ENCODE peak calls at places on chromosome 3, in five cellular contexts. F is mucosa of descending colon, S is substantia nigra, W is bronchial epithelial cell, Q is RCC 7860. H is an unnamed sample.
A peak's percentile ranks its signal among the peaks of the same experiment; 100 is the strongest.

GRCh38 chr3:151918253-151919029 is 45.0 kb downstream of the SUCNR1 start:
- DNase-seq in F (peak; percentile 5), S (no peak), W (peak; percentile 73), Q (peak; percentile 40), H (peak; percentile 50)

GRCh38 chr3:83453010-83453409 is 1505.8 kb upstream of the CADM2 start:
- DNase-seq in F (no peak), S (no peak), W (no peak), Q (no peak), H (no peak)

GRCh38 chr3:16286161-16286560 is 21.1 kb downstream of the OXNAD1 start:
- DNase-seq in F (peak; percentile 31), S (no peak), W (peak; percentile 15), Q (no peak), H (no peak)

GRCh38 chr3:149307435-149307783 is 26.0 kb downstream of the TM4SF18 start:
- DNase-seq in F (no peak), S (no peak), W (no peak), Q (no peak), H (no peak)

GRCh38 chr3:10855083-10855870 is 39.2 kb downstream of the SLC6A11 start:
- DNase-seq in F (no peak), S (no peak), W (peak; percentile 56), Q (no peak), H (no peak)

GRCh38 chr3:111972891-111973290 is 5.9 kb upstream of the ABHD10 start:
- DNase-seq in F (no peak), S (no peak), W (no peak), Q (no peak), H (no peak)

GRCh38 chr3:115248274-115248673 is 101.2 kb upstream of the ZBTB20 start:
- DNase-seq in F (no peak), S (no peak), W (peak; percentile 74), Q (peak; percentile 67), H (no peak)

GRCh38 chr3:8970971-8971589 is 7.8 kb upstream of the RAD18 start:
- DNase-seq in F (peak; percentile 81), S (peak; percentile 62), W (peak; percentile 53), Q (peak; percentile 30), H (peak; percentile 49)

GRCh38 chr3:128932516-128933212 is 53.2 kb downstream of the ACAD9 start:
- DNase-seq in F (no peak), S (no peak), W (no peak), Q (no peak), H (no peak)

GRCh38 chr3:174208161-174208560 is 651.0 kb upstream of the NAALADL2 start:
- DNase-seq in F (no peak), S (no peak), W (no peak), Q (no peak), H (no peak)

GRCh38 chr3:124248471-124249028 is 256.6 kb upstream of the ROPN1 start:
- DNase-seq in F (peak; percentile 87), S (no peak), W (peak; percentile 58), Q (peak; percentile 75), H (peak; percentile 15)

GRCh38 chr3:66603161-66603611 is 102.4 kb upstream of the LRIG1 start:
- DNase-seq in F (no peak), S (no peak), W (peak; percentile 85), Q (no peak), H (no peak)

GRCh38 chr3:87987952-87988351 is 70.9 kb downstream of the CGGBP1 start:
- DNase-seq in F (no peak), S (no peak), W (no peak), Q (no peak), H (no peak)

GRCh38 chr3:187669675-187670504 is at the start of gene SST:
- DNase-seq in F (peak; percentile 25), S (no peak), W (peak; percentile 47), Q (no peak), H (peak; percentile 45)

GRCh38 chr3:52649461-52650210 is 36.1 kb downstream of the PBRM1 start:
- DNase-seq in F (no peak), S (no peak), W (peak; percentile 21), Q (no peak), H (no peak)

GRCh38 chr3:14415501-14415900 is 13.1 kb downstream of the SLC6A6 start:
- DNase-seq in F (no peak), S (no peak), W (peak; percentile 32), Q (no peak), H (no peak)

GRCh38 chr3:88149146-88149515 is 628 bp upstream of the C3orf38 start:
- DNase-seq in F (no peak), S (no peak), W (peak; percentile 44), Q (peak; percentile 5), H (no peak)

GRCh38 chr3:195187609-195188529 is 83.1 kb downstream of the XXYLT1 start:
- DNase-seq in F (no peak), S (no peak), W (peak; percentile 89), Q (no peak), H (no peak)

GRCh38 chr3:4138150-4138783 is 164.9 kb upstream of the SETMAR start:
- DNase-seq in F (no peak), S (no peak), W (no peak), Q (no peak), H (no peak)

GRCh38 chr3:46368569-46368968 is 2.2 kb upstream of the CCR5 start:
- DNase-seq in F (peak; percentile 63), S (peak; percentile 36), W (no peak), Q (no peak), H (no peak)

GRCh38 chr3:13496879-13497278 is 16.8 kb downstream of the HDAC11 start:
- DNase-seq in F (no peak), S (no peak), W (no peak), Q (no peak), H (no peak)

GRCh38 chr3:161043343-161044035 is 61.7 kb downstream of the B3GALNT1 start:
- DNase-seq in F (no peak), S (no peak), W (no peak), Q (no peak), H (no peak)

GRCh38 chr3:65873869-65874268 is 164.8 kb downstream of the MAGI1 start:
- DNase-seq in F (no peak), S (no peak), W (no peak), Q (no peak), H (no peak)

GRCh38 chr3:156725706-156726105 is 51.3 kb downstream of the TIPARP start:
- DNase-seq in F (peak; percentile 78), S (no peak), W (peak; percentile 87), Q (no peak), H (no peak)

GRCh38 chr3:42942693-42943092 is 36.4 kb upstream of the GASK1A start:
- DNase-seq in F (no peak), S (no peak), W (no peak), Q (no peak), H (no peak)

GRCh38 chr3:184320099-184320445 is 5.7 kb downstream of the EIF4G1 start:
- DNase-seq in F (peak; percentile 95), S (peak; percentile 93), W (peak; percentile 89), Q (peak; percentile 86), H (peak; percentile 93)

GRCh38 chr3:58349792-58350626 is 17.3 kb downstream of the PXK start:
- DNase-seq in F (no peak), S (no peak), W (no peak), Q (no peak), H (no peak)

GRCh38 chr3:164952966-164953365 is 125.3 kb downstream of the SI start:
- DNase-seq in F (no peak), S (no peak), W (no peak), Q (no peak), H (no peak)